ENCODE peak calls at places on chromosomes 3 and 15, in four cellular contexts. T is activated CD4-positive, alpha-beta T cell treated with anti-CD3 and anti-CD28 coated beads, Interleukin-2, amount 50 U/mL, for 24 hours; J is M059J; I is WTC11. Q is an unnamed sample.

GRCh38 chr3:146218880-146219866 is 31.7 kb downstream of the PLSCR4 start:
- DNase-seq in I (no peak), T (no peak), J (peak), Q (peak)

GRCh38 chr3:7546219-7546618 is 685.3 kb downstream of the GRM7 start:
- DNase-seq in J (no peak), I (no peak), T (no peak), Q (no peak)

GRCh38 chr3:161454615-161455014 is 42.0 kb upstream of the OTOL1 start:
- DNase-seq in J (no peak), I (no peak), T (no peak), Q (no peak)

GRCh38 chr3:132006605-132007204 is 28.1 kb downstream of the CPNE4 start:
- DNase-seq in J (peak), T (no peak), I (peak), Q (peak)

GRCh38 chr3:134374791-134375541 is 719 bp upstream of the AMOTL2 start:
- DNase-seq in I (peak), J (peak), T (no peak), Q (no peak)

GRCh38 chr3:54963621-54964020 is 35.8 kb upstream of the LRTM1 start:
- DNase-seq in T (no peak), J (no peak), I (no peak), Q (no peak)

GRCh38 chr3:42733501-42734262 is 31.1 kb upstream of the HHATL start:
- DNase-seq in T (no peak), J (no peak), I (no peak), Q (no peak)

GRCh38 chr3:50341537-50341936 is 901 bp upstream of the RASSF1 start:
- DNase-seq in T (no peak), J (no peak), I (no peak), Q (no peak)

GRCh38 chr3:123640311-123641083 is 55.6 kb upstream of the HACD2 start:
- DNase-seq in T (no peak), J (peak), I (no peak), Q (no peak)

GRCh38 chr3:46663611-46664135 is 29.8 kb downstream of the ALS2CL start:
- DNase-seq in I (peak), J (peak), T (no peak), Q (no peak)

GRCh38 chr3:189278211-189278610 is 106.4 kb downstream of the TPRG1 start:
- DNase-seq in T (no peak), J (no peak), I (no peak), Q (no peak)

GRCh38 chr15:89876736-89877135 is 17.1 kb downstream of the AP3S2 start:
- DNase-seq in T (no peak), J (no peak), I (no peak), Q (no peak)

GRCh38 chr15:61575597-61575996 is 346.5 kb upstream of the RORA start:
- DNase-seq in J (no peak), I (no peak), T (no peak), Q (no peak)